ENCODE peak calls at places on chromosome 1, in eight cellular contexts. O is ovary, C is A549, B is stomach, V is suprapubic skin, G is transverse colon, D is upper lobe of left lung, F is sigmoid colon. R is an unnamed sample.

GRCh38 chr1:99970713-99971255 is 988 bp downstream of the SLC35A3 start:
- DNase-seq in O (no peak), C (no peak), B (peak), V (no peak), G (peak), D (no peak), F (no peak), R (no peak)

GRCh38 chr1:114234408-114235119 is 80.9 kb upstream of the SYT6 start:
- DNase-seq in O (no peak), C (no peak), B (no peak), V (no peak), G (peak), D (peak), F (no peak), R (no peak)

GRCh38 chr1:46218443-46218842 is 15.3 kb downstream of the LURAP1 start:
- DNase-seq in O (no peak), C (no peak), B (no peak), V (no peak), G (no peak), D (no peak), F (no peak), R (no peak)

GRCh38 chr1:197706593-197706992 is 68.7 kb downstream of the DENND1B start:
- DNase-seq in O (no peak), C (no peak), B (no peak), V (no peak), G (no peak), D (no peak), F (no peak), R (no peak)

GRCh38 chr1:51070011-51070410 is 32.0 kb upstream of the C1orf185 start:
- DNase-seq in O (no peak), C (no peak), B (no peak), V (no peak), G (no peak), D (no peak), F (no peak), R (no peak)

GRCh38 chr1:93598396-93598795 is 83.2 kb downstream of the BCAR3 start:
- DNase-seq in O (no peak), C (no peak), B (no peak), V (no peak), G (no peak), D (no peak), F (no peak), R (no peak)

GRCh38 chr1:116334015-116334547 is 39.0 kb upstream of the ATP1A1 start:
- DNase-seq in O (no peak), C (no peak), B (no peak), V (no peak), G (peak), D (peak), F (no peak), R (no peak)

GRCh38 chr1:200925821-200926220 is 31.1 kb downstream of the INAVA start:
- DNase-seq in O (no peak), C (no peak), B (no peak), V (no peak), G (no peak), D (no peak), F (no peak), R (no peak)

GRCh38 chr1:242800521-242800920 is 276.0 kb upstream of the PLD5 start:
- DNase-seq in O (no peak), C (no peak), B (no peak), V (no peak), G (no peak), D (no peak), F (no peak), R (no peak)

GRCh38 chr1:241219449-241219848 is 137.6 kb downstream of the RGS7 start:
- DNase-seq in O (no peak), C (no peak), B (no peak), V (no peak), G (no peak), D (no peak), F (no peak), R (no peak)

GRCh38 chr1:203797948-203798347 is 2.5 kb downstream of the ZBED6 start:
- DNase-seq in O (no peak), C (peak), B (no peak), V (no peak), G (peak), D (no peak), F (peak), R (peak)

GRCh38 chr1:22861764-22862440 is 110.8 kb downstream of the LACTBL1 start:
- DNase-seq in O (peak), C (peak), B (no peak), V (no peak), G (peak), D (no peak), F (no peak), R (peak)

GRCh38 chr1:231032963-231033362 is 7.1 kb downstream of the FAM89A start:
- DNase-seq in O (no peak), C (no peak), B (no peak), V (no peak), G (no peak), D (no peak), F (no peak), R (no peak)

GRCh38 chr1:11851171-11851570 is 3.6 kb upstream of the NPPA start:
- DNase-seq in O (no peak), C (no peak), B (no peak), V (no peak), G (no peak), D (no peak), F (no peak), R (no peak)

GRCh38 chr1:187956975-187957374 is 1128.2 kb downstream of the PLA2G4A start:
- DNase-seq in O (no peak), C (peak), B (no peak), V (no peak), G (no peak), D (no peak), F (no peak), R (no peak)
- TF ChIP-seq EP300 in O (no peak), C (no peak), B (no peak), V (no peak), G (no peak), D (no peak), F (no peak), R (no peak)

DNA sequence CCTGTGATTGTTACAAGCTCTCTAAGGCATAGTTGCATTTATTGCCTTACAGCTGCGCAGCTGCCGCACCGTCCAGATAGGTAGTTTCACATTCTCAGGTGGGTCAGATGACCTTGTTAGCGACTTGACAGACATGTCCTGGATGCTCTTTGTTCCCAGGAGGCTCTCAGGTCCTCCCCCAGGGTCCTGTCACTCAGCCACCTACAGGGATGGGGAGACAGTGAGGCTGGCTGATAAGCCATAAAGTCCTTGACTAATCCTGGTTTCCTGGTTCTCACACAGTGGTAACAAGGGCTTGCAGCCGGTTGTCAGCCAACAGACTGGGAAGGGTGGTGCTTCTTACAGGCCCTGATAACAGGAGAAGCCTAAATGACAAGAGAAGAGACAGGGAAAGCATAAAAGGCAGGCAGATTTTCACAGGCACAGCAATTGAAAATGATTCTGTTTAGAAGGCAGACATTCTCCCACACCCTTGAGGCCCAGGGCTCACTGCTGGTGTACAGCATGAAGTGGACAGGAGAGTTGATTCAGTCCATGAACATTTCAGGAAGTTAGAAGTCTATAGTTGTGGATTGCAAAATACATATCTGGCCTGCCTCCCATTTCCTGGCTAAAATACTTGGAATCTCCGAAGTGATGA is 2.9 kb downstream of the ARF1 start:
- DNase-seq in O (peak), C (no peak), B (no peak), V (no peak), G (peak), D (peak), F (no peak), R (no peak)
- TF ChIP-seq EP300 in O (no peak), C (no peak), B (no peak), V (no peak), G (no peak), D (no peak), F (no peak), R (no peak)

GRCh38 chr1:25082995-25083394 is 149.3 kb downstream of the SYF2 start:
- DNase-seq in O (no peak), C (no peak), B (no peak), V (no peak), G (no peak), D (no peak), F (no peak), R (no peak)

GRCh38 chr1:25080294-25081209 is 150.5 kb upstream of the RUNX3 start:
- DNase-seq in O (no peak), C (peak), B (no peak), V (no peak), G (no peak), D (no peak), F (peak), R (no peak)

GRCh38 chr1:25083481-25084345 is 148.6 kb downstream of the SYF2 start:
- DNase-seq in O (no peak), C (no peak), B (no peak), V (no peak), G (no peak), D (no peak), F (no peak), R (no peak)

GRCh38 chr1:25082216-25082899 is 149.9 kb downstream of the SYF2 start:
- DNase-seq in O (no peak), C (no peak), B (no peak), V (no peak), G (no peak), D (no peak), F (peak), R (no peak)

DNA sequence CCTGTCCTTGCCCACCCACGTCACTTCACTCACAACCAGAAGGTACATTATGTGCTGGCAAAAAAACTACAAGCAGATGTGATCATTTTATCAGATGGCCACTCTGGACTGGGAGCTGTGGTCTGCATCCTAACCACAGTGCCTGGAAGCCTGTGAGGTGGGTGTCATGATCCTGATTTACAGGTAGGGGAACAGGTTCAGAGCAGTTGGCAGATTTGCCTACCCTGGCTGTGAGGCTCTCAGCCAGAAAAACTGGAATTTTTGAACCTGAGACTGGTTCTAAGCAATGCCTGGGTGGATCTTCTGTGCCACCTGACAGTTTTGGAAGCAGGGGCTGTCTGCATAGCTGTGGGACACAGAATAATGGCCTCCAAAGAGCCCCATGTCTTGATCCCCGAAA is 150.8 kb downstream of the SYF2 start:
- DNase-seq in O (no peak), C (no peak), B (no peak), V (no peak), G (no peak), D (no peak), F (no peak), R (no peak)
- TF ChIP-seq EP300 in O (no peak), C (no peak), B (no peak), V (no peak), G (no peak), D (no peak), F (no peak), R (no peak)

GRCh38 chr1:53547321-53547720 is 88.1 kb downstream of the DMRTB1 start:
- DNase-seq in O (no peak), C (no peak), B (no peak), V (peak), G (peak), D (no peak), F (peak), R (no peak)
- TF ChIP-seq EP300 in O (no peak), C (no peak), B (no peak), V (no peak), G (no peak), D (no peak), F (no peak), R (no peak)